ENCODE peak calls at places on chromosomes 3 and 15, in eight cellular contexts. One of them, this sample, is unnamed.

GRCh38 chr3:120177151-120177550 is 82.9 kb upstream of the GSK3B start:
- DNase-seq in left ventricle myocardium inferior: peak
- DNase-seq in heart left ventricle: peak
- DNase-seq in RWPE1: peak
- DNase-seq in PC-9: peak
- DNase-seq in K562: no peak
- DNase-seq in astrocyte: peak
- DNase-seq in transverse colon: no peak
- DNase-seq in this sample: peak

GRCh38 chr3:43872901-43873300 is 182.2 kb downstream of the ABHD5 start:
- DNase-seq in left ventricle myocardium inferior: no peak
- DNase-seq in heart left ventricle: no peak
- DNase-seq in RWPE1: no peak
- DNase-seq in PC-9: peak
- DNase-seq in K562: no peak
- DNase-seq in astrocyte: peak
- DNase-seq in transverse colon: no peak
- DNase-seq in this sample: no peak

GRCh38 chr15:89845305-89845893 is 30.7 kb upstream of the ANPEP start:
- DNase-seq in left ventricle myocardium inferior: no peak
- DNase-seq in heart left ventricle: no peak
- DNase-seq in RWPE1: peak
- DNase-seq in PC-9: peak
- DNase-seq in K562: no peak
- DNase-seq in astrocyte: peak
- DNase-seq in transverse colon: no peak
- DNase-seq in this sample: no peak

GRCh38 chr15:73108676-73109075 is 56.4 kb downstream of the NEO1 start:
- DNase-seq in left ventricle myocardium inferior: no peak
- DNase-seq in heart left ventricle: no peak
- DNase-seq in RWPE1: no peak
- DNase-seq in PC-9: no peak
- DNase-seq in K562: no peak
- DNase-seq in astrocyte: no peak
- DNase-seq in transverse colon: no peak
- DNase-seq in this sample: no peak

GRCh38 chr15:23447107-23447500 is at the start of gene GOLGA6L2:
- DNase-seq in left ventricle myocardium inferior: no peak
- DNase-seq in heart left ventricle: no peak
- DNase-seq in RWPE1: peak
- DNase-seq in PC-9: no peak
- DNase-seq in K562: peak
- DNase-seq in astrocyte: no peak
- DNase-seq in transverse colon: no peak
- DNase-seq in this sample: no peak

GRCh38 chr3:115698851-115699535 is 75.7 kb downstream of the GAP43 start:
- DNase-seq in left ventricle myocardium inferior: no peak
- DNase-seq in heart left ventricle: peak
- DNase-seq in RWPE1: no peak
- DNase-seq in PC-9: no peak
- DNase-seq in K562: no peak
- DNase-seq in astrocyte: peak
- DNase-seq in transverse colon: no peak
- DNase-seq in this sample: no peak

GRCh38 chr3:40185029-40185695 is 124.3 kb upstream of the EIF1B start:
- DNase-seq in left ventricle myocardium inferior: no peak
- DNase-seq in heart left ventricle: no peak
- DNase-seq in RWPE1: no peak
- DNase-seq in PC-9: no peak
- DNase-seq in K562: no peak
- DNase-seq in astrocyte: no peak
- DNase-seq in transverse colon: no peak
- DNase-seq in this sample: no peak

GRCh38 chr15:40873625-40874561 is at the start of gene RHOV:
- DNase-seq in left ventricle myocardium inferior: peak
- DNase-seq in heart left ventricle: peak
- DNase-seq in RWPE1: peak
- DNase-seq in PC-9: peak
- DNase-seq in K562: peak
- DNase-seq in astrocyte: peak
- DNase-seq in transverse colon: peak
- DNase-seq in this sample: peak

GRCh38 chr3:66037330-66037985 is 1.3 kb downstream of the MAGI1 start:
- DNase-seq in left ventricle myocardium inferior: peak
- DNase-seq in heart left ventricle: peak
- DNase-seq in RWPE1: peak
- DNase-seq in PC-9: peak
- DNase-seq in K562: peak
- DNase-seq in astrocyte: peak
- DNase-seq in transverse colon: peak
- DNase-seq in this sample: peak

GRCh38 chr3:5005367-5005766 is 26.1 kb downstream of the BHLHE40 start:
- DNase-seq in left ventricle myocardium inferior: no peak
- DNase-seq in heart left ventricle: no peak
- DNase-seq in RWPE1: no peak
- DNase-seq in PC-9: no peak
- DNase-seq in K562: no peak
- DNase-seq in astrocyte: no peak
- DNase-seq in transverse colon: no peak
- DNase-seq in this sample: no peak

GRCh38 chr3:119347036-119347435 is 52.9 kb downstream of the ARHGAP31 start:
- DNase-seq in left ventricle myocardium inferior: no peak
- DNase-seq in heart left ventricle: no peak
- DNase-seq in RWPE1: no peak
- DNase-seq in PC-9: no peak
- DNase-seq in K562: no peak
- DNase-seq in astrocyte: no peak
- DNase-seq in transverse colon: no peak
- DNase-seq in this sample: no peak

GRCh38 chr3:98573231-98573728 is 20.1 kb downstream of the CPOX start:
- DNase-seq in left ventricle myocardium inferior: no peak
- DNase-seq in heart left ventricle: no peak
- DNase-seq in RWPE1: peak
- DNase-seq in PC-9: no peak
- DNase-seq in K562: peak
- DNase-seq in astrocyte: no peak
- DNase-seq in transverse colon: no peak
- DNase-seq in this sample: no peak

GRCh38 chr15:92524161-92524560 is 130.5 kb downstream of the ST8SIA2 start:
- DNase-seq in left ventricle myocardium inferior: no peak
- DNase-seq in heart left ventricle: no peak
- DNase-seq in RWPE1: no peak
- DNase-seq in PC-9: no peak
- DNase-seq in K562: no peak
- DNase-seq in astrocyte: no peak
- DNase-seq in transverse colon: no peak
- DNase-seq in this sample: no peak

GRCh38 chr3:64684715-64685261 is 3.0 kb downstream of the ADAMTS9 start:
- DNase-seq in left ventricle myocardium inferior: peak
- DNase-seq in heart left ventricle: peak
- DNase-seq in RWPE1: no peak
- DNase-seq in PC-9: peak
- DNase-seq in K562: no peak
- DNase-seq in astrocyte: peak
- DNase-seq in transverse colon: peak
- DNase-seq in this sample: peak

GRCh38 chr3:162612991-162613390 is 1116.4 kb downstream of the OTOL1 start:
- DNase-seq in left ventricle myocardium inferior: no peak
- DNase-seq in heart left ventricle: no peak
- DNase-seq in RWPE1: no peak
- DNase-seq in PC-9: no peak
- DNase-seq in K562: no peak
- DNase-seq in astrocyte: no peak
- DNase-seq in transverse colon: no peak
- DNase-seq in this sample: no peak

GRCh38 chr3:162605651-162606204 is 1109.1 kb downstream of the OTOL1 start:
- DNase-seq in left ventricle myocardium inferior: no peak
- DNase-seq in heart left ventricle: no peak
- DNase-seq in RWPE1: no peak
- DNase-seq in PC-9: no peak
- DNase-seq in K562: no peak
- DNase-seq in astrocyte: no peak
- DNase-seq in transverse colon: no peak
- DNase-seq in this sample: no peak

GRCh38 chr3:162610261-162610660 is 1113.7 kb downstream of the OTOL1 start:
- DNase-seq in left ventricle myocardium inferior: no peak
- DNase-seq in heart left ventricle: no peak
- DNase-seq in RWPE1: no peak
- DNase-seq in PC-9: no peak
- DNase-seq in K562: no peak
- DNase-seq in astrocyte: no peak
- DNase-seq in transverse colon: no peak
- DNase-seq in this sample: no peak
- TF ChIP-seq CTCF in left ventricle myocardium inferior: no peak
- TF ChIP-seq CTCF in heart left ventricle: no peak
- TF ChIP-seq CTCF in RWPE1: no peak
- TF ChIP-seq CTCF in PC-9: no peak
- TF ChIP-seq CTCF in K562: no peak
- TF ChIP-seq CTCF in astrocyte: no peak
- TF ChIP-seq CTCF in transverse colon: no peak
- TF ChIP-seq CTCF in this sample: no peak

DNA sequence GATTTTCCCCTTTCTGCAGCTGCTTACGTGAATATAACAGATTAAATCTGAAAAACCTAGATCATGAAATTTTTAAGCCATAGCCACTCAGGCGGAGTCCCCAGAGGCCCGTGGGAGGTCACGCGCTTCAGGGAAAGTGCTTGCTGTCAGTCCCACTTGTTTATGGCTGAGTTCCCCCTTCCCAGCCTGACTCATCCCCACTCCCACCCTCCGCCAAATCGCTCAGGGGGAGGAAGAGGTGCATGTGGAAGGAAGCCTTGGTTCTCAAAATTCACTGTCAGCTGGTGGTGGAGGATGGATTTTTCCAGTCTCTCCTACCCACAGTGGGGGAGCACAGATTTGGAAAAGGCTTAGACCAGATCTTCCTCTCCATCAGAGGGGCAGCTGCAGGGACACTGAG is 67.4 kb downstream of the CORO2B start:
- DNase-seq in left ventricle myocardium inferior: no peak
- DNase-seq in heart left ventricle: no peak
- DNase-seq in RWPE1: no peak
- DNase-seq in PC-9: no peak
- DNase-seq in K562: no peak
- DNase-seq in astrocyte: no peak
- DNase-seq in transverse colon: no peak
- DNase-seq in this sample: no peak
- H3K27ac ChIP-seq in left ventricle myocardium inferior: no peak
- H3K27ac ChIP-seq in heart left ventricle: no peak
- H3K27ac ChIP-seq in RWPE1: no peak
- H3K27ac ChIP-seq in PC-9: no peak
- H3K27ac ChIP-seq in K562: no peak
- H3K27ac ChIP-seq in astrocyte: no peak
- H3K27ac ChIP-seq in transverse colon: no peak
- H3K27ac ChIP-seq in this sample: no peak

GRCh38 chr3:160473233-160473632 is 23.6 kb upstream of the TRIM59 start:
- DNase-seq in left ventricle myocardium inferior: no peak
- DNase-seq in heart left ventricle: no peak
- DNase-seq in RWPE1: no peak
- DNase-seq in PC-9: no peak
- DNase-seq in K562: no peak
- DNase-seq in astrocyte: peak
- DNase-seq in transverse colon: no peak
- DNase-seq in this sample: no peak

GRCh38 chr3:160472344-160472743 is 22.8 kb upstream of the TRIM59 start:
- DNase-seq in left ventricle myocardium inferior: no peak
- DNase-seq in heart left ventricle: no peak
- DNase-seq in RWPE1: no peak
- DNase-seq in PC-9: no peak
- DNase-seq in K562: no peak
- DNase-seq in astrocyte: peak
- DNase-seq in transverse colon: no peak
- DNase-seq in this sample: no peak

GRCh38 chr3:160471892-160472291 is 22.3 kb upstream of the TRIM59 start:
- DNase-seq in left ventricle myocardium inferior: no peak
- DNase-seq in heart left ventricle: no peak
- DNase-seq in RWPE1: no peak
- DNase-seq in PC-9: no peak
- DNase-seq in K562: no peak
- DNase-seq in astrocyte: no peak
- DNase-seq in transverse colon: no peak
- DNase-seq in this sample: no peak

GRCh38 chr3:160473978-160474377 is 24.4 kb upstream of the TRIM59 start:
- DNase-seq in left ventricle myocardium inferior: no peak
- DNase-seq in heart left ventricle: no peak
- DNase-seq in RWPE1: peak
- DNase-seq in PC-9: no peak
- DNase-seq in K562: no peak
- DNase-seq in astrocyte: peak
- DNase-seq in transverse colon: no peak
- DNase-seq in this sample: no peak

DNA sequence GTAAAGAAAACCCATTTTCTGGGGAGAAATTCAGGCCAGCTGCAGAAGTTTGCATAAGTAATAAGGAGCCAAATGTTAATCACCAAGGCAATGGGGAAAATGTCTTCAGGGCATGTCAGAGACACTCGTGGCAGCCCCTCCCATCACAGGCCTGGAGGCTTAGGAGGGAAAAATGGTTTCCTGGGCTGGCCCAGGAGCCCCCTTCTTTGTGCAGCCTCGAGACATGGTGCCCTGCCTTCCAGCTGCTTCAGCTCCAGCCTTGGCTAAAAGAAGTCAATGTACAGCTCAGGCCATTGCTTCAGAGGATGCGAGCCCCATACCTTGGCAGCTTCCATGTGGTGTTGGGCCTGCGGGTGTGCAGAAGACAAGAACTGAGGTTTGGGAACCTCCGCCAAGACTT is 20.6 kb upstream of the TRIM59 start:
- DNase-seq in left ventricle myocardium inferior: no peak
- DNase-seq in heart left ventricle: no peak
- DNase-seq in RWPE1: no peak
- DNase-seq in PC-9: no peak
- DNase-seq in K562: no peak
- DNase-seq in astrocyte: no peak
- DNase-seq in transverse colon: no peak
- DNase-seq in this sample: no peak
- TF ChIP-seq CTCF in left ventricle myocardium inferior: no peak
- TF ChIP-seq CTCF in heart left ventricle: no peak
- TF ChIP-seq CTCF in RWPE1: no peak
- TF ChIP-seq CTCF in PC-9: no peak
- TF ChIP-seq CTCF in K562: no peak
- TF ChIP-seq CTCF in astrocyte: no peak
- TF ChIP-seq CTCF in transverse colon: no peak
- TF ChIP-seq CTCF in this sample: no peak

DNA sequence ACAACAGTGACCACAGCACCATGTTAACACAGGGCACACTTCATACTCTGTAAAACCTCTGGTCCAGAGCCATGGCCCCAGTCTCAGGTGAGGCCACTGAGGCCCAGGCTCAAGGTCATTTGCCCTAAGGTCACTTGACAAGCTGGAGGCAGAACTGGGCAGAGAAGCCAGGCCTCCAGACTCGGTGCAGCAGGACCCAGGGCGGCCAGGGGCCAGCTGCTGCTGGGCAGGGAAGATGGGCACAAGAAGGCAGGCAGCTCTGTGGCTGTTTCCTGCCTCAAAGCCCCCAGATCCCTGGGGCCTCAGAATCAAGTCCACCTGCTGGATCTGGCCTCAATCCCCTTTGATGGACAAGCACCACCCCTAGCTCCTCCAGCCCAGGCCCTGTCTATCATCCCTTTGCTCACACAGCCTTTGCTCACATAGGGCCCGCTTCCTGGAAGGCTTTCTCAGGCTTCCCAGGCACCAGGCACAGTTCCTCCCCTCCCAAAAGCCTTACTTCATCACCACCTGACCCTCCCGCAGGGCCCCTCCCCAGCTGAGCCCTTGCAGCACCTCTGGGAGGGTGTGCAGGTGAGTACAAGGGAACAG is 37.9 kb upstream of the LINGO1 start:
- DNase-seq in left ventricle myocardium inferior: no peak
- DNase-seq in heart left ventricle: no peak
- DNase-seq in RWPE1: no peak
- DNase-seq in PC-9: no peak
- DNase-seq in K562: no peak
- DNase-seq in astrocyte: no peak
- DNase-seq in transverse colon: no peak
- DNase-seq in this sample: no peak
- H3K27ac ChIP-seq in left ventricle myocardium inferior: no peak
- H3K27ac ChIP-seq in heart left ventricle: no peak
- H3K27ac ChIP-seq in RWPE1: no peak
- H3K27ac ChIP-seq in PC-9: no peak
- H3K27ac ChIP-seq in K562: no peak
- H3K27ac ChIP-seq in astrocyte: no peak
- H3K27ac ChIP-seq in transverse colon: no peak
- H3K27ac ChIP-seq in this sample: no peak